ENCODE peak calls at places on chromosomes 16 and 17, in seven cellular contexts. V is neural progenitor cell, H is body of pancreas, N is tibial nerve, P is mammary epithelial cell, L is suprapubic skin, M is thoracic aorta. X is an unnamed sample.

GRCh38 chr17:16281351-16281750 is 64.3 kb downstream of the PIGL start:
- DNase-seq in H (no peak), V (no peak), M (no peak), P (peak; percentile 16), N (no peak), L (no peak), X (no peak)

GRCh38 chr16:19001788-19002187 is 18.1 kb downstream of the TMC7 start:
- DNase-seq in N (no peak), P (peak; percentile 99), M (no peak), L (no peak), H (peak; percentile 43), V (no peak), X (peak; percentile 69)

GRCh38 chr17:28449861-28450260 is 23.6 kb upstream of the SLC13A2 start:
- DNase-seq in L (no peak), P (no peak), N (no peak), M (no peak), H (no peak), V (no peak), X (no peak)

GRCh38 chr17:2174471-2175293 is 119.8 kb downstream of the HIC1 start:
- DNase-seq in L (no peak), V (no peak), H (peak; percentile 60), M (no peak), P (no peak), N (no peak), X (no peak)

GRCh38 chr16:46947900-46948547 is 25.4 kb downstream of the DNAJA2 start:
- DNase-seq in V (peak; percentile 56), N (peak; percentile 18), L (no peak), M (no peak), P (peak; percentile 26), H (no peak), X (no peak)

GRCh38 chr17:73013299-73013698 is 79.2 kb downstream of the SLC39A11 start:
- DNase-seq in H (no peak), P (no peak), N (no peak), V (no peak), M (no peak), L (no peak), X (no peak)

GRCh38 chr17:37541880-37542675 is 52.4 kb downstream of the DUSP14 start:
- DNase-seq in H (no peak), V (no peak), N (no peak), M (no peak), P (peak; percentile 31), L (no peak), X (peak; percentile 35)

GRCh38 chr16:53913082-53913870 is 209.3 kb downstream of the FTO start:
- DNase-seq in L (peak; percentile 78), M (no peak), H (peak; percentile 47), V (no peak), N (peak; percentile 73), P (peak; percentile 79), X (peak; percentile 69)

GRCh38 chr17:1107777-1108559 is 71.8 kb downstream of the ABR start:
- DNase-seq in V (no peak), P (peak; percentile 28), M (no peak), L (no peak), H (no peak), N (no peak), X (no peak)

GRCh38 chr16:67283826-67284555 is 4.7 kb downstream of the PLEKHG4 start:
- DNase-seq in L (no peak), H (no peak), M (no peak), P (no peak), N (no peak), V (no peak), X (no peak)

GRCh38 chr17:8072727-8073461 is 14.6 kb downstream of the ALOX12B start:
- DNase-seq in V (peak; percentile 54), L (no peak), H (no peak), N (no peak), M (no peak), P (no peak), X (no peak)

GRCh38 chr17:7834554-7834890 is 505 bp downstream of the KDM6B start:
- DNase-seq in V (no peak), N (peak; percentile 58), P (peak; percentile 58), M (no peak), L (peak; percentile 92), H (peak; percentile 62), X (no peak)

GRCh38 chr17:42578282-42578869 is 847 bp upstream of the PSMC3IP start:
- DNase-seq in M (no peak), V (peak; percentile 92), H (peak; percentile 81), P (peak; percentile 58), L (peak; percentile 81), N (peak; percentile 88), X (peak; percentile 61)

GRCh38 chr16:58243528-58244004 is 45.7 kb upstream of the CSNK2A2 start:
- DNase-seq in M (no peak), P (peak; percentile 79), L (no peak), V (no peak), H (peak; percentile 59), N (no peak), X (peak; percentile 82)

GRCh38 chr16:75043175-75043937 is 44.5 kb downstream of the ZNRF1 start:
- DNase-seq in N (no peak), M (no peak), P (no peak), V (no peak), H (no peak), L (no peak), X (no peak)

DNA sequence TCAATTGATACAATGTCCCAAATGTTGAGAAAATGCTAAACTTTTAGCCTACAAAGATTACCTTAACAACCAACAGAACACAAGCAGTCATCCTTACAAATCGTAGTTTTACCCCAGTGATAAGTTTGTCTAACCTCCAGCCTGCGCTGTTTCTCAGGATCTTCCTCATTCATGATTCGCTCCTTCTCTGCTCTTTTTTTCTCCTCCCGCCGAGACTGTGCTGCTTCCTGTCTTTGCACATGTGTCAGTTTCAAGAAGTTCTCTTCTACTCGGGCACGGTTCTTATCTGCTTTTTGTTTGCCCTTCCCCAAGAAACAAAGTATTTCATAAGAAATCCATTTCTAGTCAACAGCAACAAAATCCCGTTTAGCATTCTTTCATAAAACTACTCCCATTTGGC is 10.2 kb upstream of the STRADA start:
- DNase-seq in H (peak; percentile 21), M (no peak), L (no peak), P (no peak), V (no peak), N (no peak), X (no peak)
- H3K27ac ChIP-seq in H (no peak overlapping the region), M (no peak overlapping the region), L (no peak overlapping the region), P (no peak overlapping the region), V (no peak overlapping the region), N (no peak overlapping the region), X (no peak overlapping the region)

DNA sequence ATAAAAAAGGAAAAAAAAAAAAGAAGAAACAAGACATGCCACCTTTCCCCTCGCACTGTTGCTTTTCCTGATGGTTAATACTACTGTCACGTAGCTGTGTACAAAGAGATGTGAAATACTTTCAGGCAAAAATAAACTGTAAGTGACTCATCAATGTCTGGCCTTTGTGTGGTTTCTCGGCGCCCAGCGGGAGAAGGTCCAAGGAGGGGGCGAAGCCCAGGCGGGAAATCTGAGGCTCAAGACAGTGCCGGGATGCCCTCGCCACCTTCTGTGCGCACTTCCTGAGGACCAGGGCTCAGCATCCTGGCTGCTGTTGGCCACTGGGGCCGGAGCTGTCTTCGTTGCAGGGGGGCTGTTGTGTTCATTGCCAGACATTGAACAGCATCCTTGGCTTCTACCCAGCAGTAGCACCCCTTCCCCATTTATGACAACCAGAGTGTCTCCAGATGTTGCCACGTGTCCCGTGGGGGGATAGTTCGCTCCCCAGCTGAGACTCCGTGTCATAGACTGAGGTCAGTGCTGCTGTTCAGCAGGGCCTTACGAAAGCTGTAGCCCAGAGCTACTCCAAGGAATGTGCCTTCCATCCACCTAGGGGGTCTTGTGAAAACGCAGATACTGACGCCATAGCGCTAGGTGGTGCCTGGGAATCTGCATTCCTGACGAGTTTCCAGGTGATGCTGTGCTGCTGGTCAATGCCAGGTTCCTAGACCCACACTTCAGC is 67.3 kb upstream of the PLCG2 start:
- DNase-seq in H (peak; percentile 37), M (no peak), N (no peak), P (peak; percentile 85), L (no peak), V (peak; percentile 57), X (no peak)
- TF ChIP-seq CTCF in H (no peak), M (no peak), N (no peak), P (no peak), L (no peak), V (no peak), X (no peak)

GRCh38 chr17:57705921-57706695 is 39.0 kb downstream of the CCDC182 start:
- DNase-seq in N (no peak), H (no peak), M (no peak), V (no peak), L (no peak), P (no peak), X (no peak)

GRCh38 chr17:57701121-57701520 is 44.0 kb downstream of the CCDC182 start:
- DNase-seq in M (no peak), P (no peak), H (no peak), L (no peak), V (no peak), N (no peak), X (no peak)

GRCh38 chr17:57706761-57707160 is 38.3 kb downstream of the CCDC182 start:
- DNase-seq in M (no peak), N (no peak), P (no peak), H (no peak), L (no peak), V (no peak), X (no peak)

GRCh38 chr17:57703273-57703672 is 41.8 kb downstream of the CCDC182 start:
- DNase-seq in N (no peak), P (no peak), L (no peak), M (no peak), V (no peak), H (no peak), X (no peak)

GRCh38 chr17:57704448-57704847 is 40.7 kb downstream of the CCDC182 start:
- DNase-seq in H (no peak), L (no peak), P (no peak), V (no peak), M (no peak), N (no peak), X (no peak)
- H3K27me3 ChIP-seq in H (no peaks in the 10 kb centered on the region), L (peaks cover 9% of the 10 kb centered on the region), P (peaks cover 3% of the 10 kb centered on the region), V (peaks cover 6% of the 10 kb centered on the region), M (no peaks in the 10 kb centered on the region), N (peaks cover 9% of the 10 kb centered on the region), X (peaks cover 34% of the 10 kb centered on the region)

DNA sequence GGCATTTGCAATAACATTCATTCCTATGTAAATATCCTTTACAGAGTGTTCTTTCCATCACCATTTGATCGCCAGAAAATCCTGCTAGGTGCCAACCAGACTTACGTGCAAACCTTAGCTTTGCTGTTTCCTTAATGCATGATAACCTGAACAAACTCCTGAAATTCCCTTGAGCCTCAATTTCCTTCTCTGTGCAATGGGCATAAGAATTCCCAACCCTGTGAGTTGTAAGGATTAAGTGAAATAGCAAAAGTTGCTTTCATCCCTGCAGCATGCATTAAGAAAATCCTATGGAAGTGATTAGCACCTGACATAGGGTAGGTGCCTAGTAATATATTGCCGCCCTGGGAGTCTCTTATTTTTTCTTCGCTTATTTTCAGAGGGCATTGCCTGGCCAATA is 272.7 kb downstream of the MAF start:
- DNase-seq in V (no peak), P (no peak), M (no peak), N (no peak), H (no peak), L (no peak), X (no peak)
- H3K27ac ChIP-seq in V (no peak overlapping the region), P (no peak overlapping the region), M (no peak overlapping the region), N (no peak overlapping the region), H (no peak overlapping the region), L (no peak overlapping the region), X (no peak overlapping the region)

GRCh38 chr16:28157768-28158535 is 53.8 kb downstream of the XPO6 start:
- DNase-seq in H (peak; percentile 17), L (no peak), N (peak; percentile 49), V (no peak), M (no peak), P (no peak), X (no peak)
- TF ChIP-seq CTCF in H (no peak), L (no peak), N (no peak), V (no peak), M (no peak), P (no peak), X (no peak)

GRCh38 chr17:3963214-3964201 is 729 bp downstream of the ATP2A3 start:
- DNase-seq in P (no peak), V (peak; percentile 52), N (no peak), H (no peak), L (no peak), M (no peak), X (no peak)
- H3K27me3 ChIP-seq in P (peaks cover 19% of the 10 kb centered on the region), V (peaks cover 61% of the 10 kb centered on the region), N (peaks cover 61% of the 10 kb centered on the region), H (no peaks in the 10 kb centered on the region), L (peaks cover 29% of the 10 kb centered on the region), M (no peaks in the 10 kb centered on the region), X (peaks cover 37% of the 10 kb centered on the region)

X was measured in foreskin keratinocyte.